ENCODE peak calls at places on chromosome 4, in four cellular contexts. I, W, V and P are unnamed samples.

GRCh38 chr4:83599183-83599582 is 63.3 kb downstream of the GPAT3 start:
- DNase-seq in W (no peak), V (peak; percentile 54), I (no peak), P (no peak)

GRCh38 chr4:85147481-85148076 is 181.1 kb upstream of the WDFY3 start:
- DNase-seq in W (peak; percentile 13), V (peak; percentile 79), I (no peak), P (peak; percentile 22)

GRCh38 chr4:153013202-153013988 is 77.3 kb downstream of the FHDC1 start:
- DNase-seq in I (no peak), W (no peak), V (no peak), P (no peak)

GRCh38 chr4:2290974-2291704 is 29.2 kb upstream of the MXD4 start:
- DNase-seq in W (peak; percentile 75), V (no peak), I (no peak), P (no peak)

GRCh38 chr4:76232681-76233080 is 18.8 kb upstream of the FAM47E start:
- DNase-seq in W (no peak), V (peak; percentile 29), I (no peak), P (no peak)

GRCh38 chr4:56026596-56026995 is 77.9 kb downstream of the CEP135 start:
- DNase-seq in I (no peak), W (no peak), V (peak; percentile 25), P (no peak)

GRCh38 chr4:3531306-3531886 is 826 bp downstream of the LRPAP1 start:
- DNase-seq in W (no peak), V (peak; percentile 14), I (no peak), P (no peak)

GRCh38 chr4:56907009-56907408 is 691 bp upstream of the REST start:
- DNase-seq in V (no peak), W (peak; percentile 21), I (peak; percentile 9), P (no peak)

GRCh38 chr4:64158648-64159326 is 250.5 kb downstream of the TECRL start:
- DNase-seq in V (peak; percentile 37), W (peak; percentile 53), I (no peak), P (no peak)

GRCh38 chr4:113684534-113685091 is 76.9 kb downstream of the CAMK2D start:
- DNase-seq in I (peak; percentile 14), W (peak; percentile 72), V (peak; percentile 56), P (no peak)

GRCh38 chr4:68655764-68656444 is 14.5 kb downstream of the UGT2B15 start:
- DNase-seq in V (no peak), I (no peak), W (no peak), P (no peak)

GRCh38 chr4:8332891-8333331 is 63.4 kb downstream of the HTRA3 start:
- DNase-seq in I (no peak), V (no peak), W (peak; percentile 3), P (no peak)

GRCh38 chr4:7661066-7661748 is 226.5 kb upstream of the PSAPL1 start:
- DNase-seq in I (no peak), V (no peak), W (no peak), P (no peak)

GRCh38 chr4:162406637-162407370 is 243.0 kb upstream of the FSTL5 start:
- DNase-seq in I (no peak), V (no peak), W (no peak), P (no peak)

GRCh38 chr4:117783716-117784115 is 250.6 kb upstream of the NDST3 start:
- DNase-seq in V (no peak), I (no peak), W (no peak), P (no peak)

GRCh38 chr4:113141901-113142346 is 92.5 kb downstream of the ANK2 start:
- DNase-seq in W (no peak), I (no peak), V (peak; percentile 35), P (peak; percentile 28)

GRCh38 chr4:176259330-176260090 is 9.5 kb downstream of the ASB5 start:
- DNase-seq in V (peak; percentile 61), I (no peak), W (no peak), P (peak; percentile 4)

GRCh38 chr4:40301592-40301991 is 33.5 kb upstream of the CHRNA9 start:
- DNase-seq in V (no peak), I (no peak), W (peak; percentile 66), P (no peak)

GRCh38 chr4:86032476-86033022 is 327.3 kb downstream of the MAPK10 start:
- DNase-seq in I (no peak), W (no peak), V (peak; percentile 96), P (peak; percentile 76)

GRCh38 chr4:182533948-182534347 is 290.7 kb downstream of the TENM3 start:
- DNase-seq in W (no peak), I (no peak), V (peak; percentile 5), P (no peak)

GRCh38 chr4:110287130-110287529 is 88.7 kb upstream of the ELOVL6 start:
- DNase-seq in W (peak; percentile 30), V (peak; percentile 78), I (no peak), P (peak; percentile 56)

GRCh38 chr4:107035711-107036601 is at the start of gene DKK2:
- DNase-seq in I (no peak), V (peak; percentile 22), W (peak; percentile 19), P (no peak)

GRCh38 chr4:26272654-26273307 is 48.0 kb upstream of the RBPJ start:
- DNase-seq in I (no peak), W (no peak), V (no peak), P (no peak)

GRCh38 chr4:87109121-87109520 is 111.3 kb downstream of the KLHL8 start:
- DNase-seq in W (no peak), V (no peak), I (no peak), P (no peak)

GRCh38 chr4:186144180-186144579 is 39.7 kb downstream of the FAM149A start:
- DNase-seq in V (peak; percentile 48), W (peak; percentile 25), I (peak; percentile 27), P (no peak)

GRCh38 chr4:973431-974397 is at the start of gene DGKQ:
- DNase-seq in I (peak; percentile 86), V (peak; percentile 77), W (peak; percentile 92), P (peak; percentile 71)

GRCh38 chr4:136743238-136743637 is 789.1 kb downstream of the PCDH18 start:
- DNase-seq in V (no peak), W (no peak), I (no peak), P (no peak)

GRCh38 chr4:77676842-77677241 is 71.2 kb downstream of the CXCL13 start:
- DNase-seq in W (no peak), I (no peak), V (no peak), P (no peak)

GRCh38 chr4:76309939-76310549 is 3.5 kb downstream of the STBD1 start:
- DNase-seq in W (no peak), I (no peak), V (no peak), P (no peak)

GRCh38 chr4:88211473-88212252 is 53.2 kb upstream of the ABCG2 start:
- DNase-seq in I (no peak), W (peak; percentile 28), V (peak; percentile 68), P (peak; percentile 5)

GRCh38 chr4:168309781-168310180 is 8.8 kb downstream of the DDX60 start:
- DNase-seq in V (peak; percentile 55), W (no peak), I (no peak), P (no peak)

GRCh38 chr4:138867404-138867803 is 148.2 kb upstream of the NOCT start:
- DNase-seq in W (no peak), V (no peak), I (no peak), P (no peak)

GRCh38 chr4:54439831-54440243 is 210.7 kb downstream of the PDGFRA start:
- DNase-seq in I (peak; percentile 11), W (no peak), V (peak; percentile 75), P (peak; percentile 16)

GRCh38 chr4:14856076-14856926 is 146.0 kb upstream of the CPEB2 start:
- DNase-seq in W (peak; percentile 89), I (peak; percentile 21), V (peak; percentile 97), P (peak; percentile 85)